ENCODE peak calls at places on chromosomes 12 and 14, in four cellular contexts. One of them, this sample, is unnamed.

GRCh38 chr14:89303452-89304435 is 113.3 kb downstream of the FOXN3 start:
- DNase-seq in nephron progenitor cell: peak; percentile 14
- DNase-seq in heart right ventricle: peak; percentile 29
- DNase-seq in HT-29: no peak
- DNase-seq in this sample: no peak

GRCh38 chr14:63974176-63974575 is 121.4 kb downstream of the SYNE2 start:
- DNase-seq in nephron progenitor cell: no peak
- DNase-seq in heart right ventricle: no peak
- DNase-seq in HT-29: no peak
- DNase-seq in this sample: no peak

GRCh38 chr14:100723135-100723883 is 3.4 kb upstream of the DLK1 start:
- DNase-seq in nephron progenitor cell: peak; percentile 33
- DNase-seq in heart right ventricle: no peak
- DNase-seq in HT-29: no peak
- DNase-seq in this sample: no peak

GRCh38 chr14:101538865-101539264 is 22.4 kb upstream of the DIO3 start:
- DNase-seq in nephron progenitor cell: no peak
- DNase-seq in heart right ventricle: no peak
- DNase-seq in HT-29: no peak
- DNase-seq in this sample: no peak

GRCh38 chr12:75721231-75721641 is 209.8 kb upstream of the KRR1 start:
- DNase-seq in nephron progenitor cell: no peak
- DNase-seq in heart right ventricle: no peak
- DNase-seq in HT-29: no peak
- DNase-seq in this sample: no peak

GRCh38 chr12:51752490-51752889 is 96.0 kb downstream of the FIGNL2 start:
- DNase-seq in nephron progenitor cell: peak; percentile 44
- DNase-seq in heart right ventricle: peak; percentile 56
- DNase-seq in HT-29: no peak
- DNase-seq in this sample: no peak

GRCh38 chr14:71749613-71750238 is 182.5 kb upstream of the RGS6 start:
- DNase-seq in nephron progenitor cell: no peak
- DNase-seq in heart right ventricle: no peak
- DNase-seq in HT-29: no peak
- DNase-seq in this sample: no peak

GRCh38 chr14:99755629-99756603 is 37.3 kb upstream of the EML1 start:
- DNase-seq in nephron progenitor cell: no peak
- DNase-seq in heart right ventricle: peak; percentile 85
- DNase-seq in HT-29: no peak
- DNase-seq in this sample: no peak

GRCh38 chr12:47576256-47576655 is 129.6 kb downstream of the RPAP3 start:
- DNase-seq in nephron progenitor cell: peak; percentile 36
- DNase-seq in heart right ventricle: no peak
- DNase-seq in HT-29: no peak
- DNase-seq in this sample: no peak

GRCh38 chr12:13436696-13437391 is 240.3 kb downstream of the EMP1 start:
- DNase-seq in nephron progenitor cell: no peak
- DNase-seq in heart right ventricle: no peak
- DNase-seq in HT-29: no peak
- DNase-seq in this sample: peak; percentile 20

GRCh38 chr14:91269076-91269991 is 24.8 kb upstream of the GPR68 start:
- DNase-seq in nephron progenitor cell: no peak
- DNase-seq in heart right ventricle: peak; percentile 35
- DNase-seq in HT-29: no peak
- DNase-seq in this sample: no peak

GRCh38 chr12:119175115-119175514 is 3.6 kb upstream of the HSPB8 start:
- DNase-seq in nephron progenitor cell: no peak
- DNase-seq in heart right ventricle: no peak
- DNase-seq in HT-29: no peak
- DNase-seq in this sample: no peak

GRCh38 chr12:49553512-49554088 is 14.3 kb downstream of the MCRS1 start:
- DNase-seq in nephron progenitor cell: no peak
- DNase-seq in heart right ventricle: no peak
- DNase-seq in HT-29: peak; percentile 66
- DNase-seq in this sample: peak; percentile 73

GRCh38 chr12:56229819-56230448 is at the start of gene SLC39A5:
- DNase-seq in nephron progenitor cell: no peak
- DNase-seq in heart right ventricle: no peak
- DNase-seq in HT-29: no peak
- DNase-seq in this sample: no peak

GRCh38 chr14:79841433-79841832 is 369.9 kb downstream of the DIO2 start:
- DNase-seq in nephron progenitor cell: no peak
- DNase-seq in heart right ventricle: no peak
- DNase-seq in HT-29: no peak
- DNase-seq in this sample: no peak

GRCh38 chr14:75046899-75047298 is 4.4 kb downstream of the MLH3 start:
- DNase-seq in nephron progenitor cell: no peak
- DNase-seq in heart right ventricle: no peak
- DNase-seq in HT-29: no peak
- DNase-seq in this sample: no peak

GRCh38 chr12:2281446-2281845 is 228.7 kb downstream of the CACNA1C start:
- DNase-seq in nephron progenitor cell: no peak
- DNase-seq in heart right ventricle: no peak
- DNase-seq in HT-29: no peak
- DNase-seq in this sample: no peak

GRCh38 chr12:8829621-8830020 is 7.2 kb downstream of the A2ML1 start:
- DNase-seq in nephron progenitor cell: no peak
- DNase-seq in heart right ventricle: no peak
- DNase-seq in HT-29: no peak
- DNase-seq in this sample: no peak

GRCh38 chr14:101598159-101598558 is 36.9 kb downstream of the DIO3 start:
- DNase-seq in nephron progenitor cell: no peak
- DNase-seq in heart right ventricle: no peak
- DNase-seq in HT-29: no peak
- DNase-seq in this sample: no peak

GRCh38 chr14:100523131-100523530 is 64.1 kb downstream of the BEGAIN start:
- DNase-seq in nephron progenitor cell: no peak
- DNase-seq in heart right ventricle: no peak
- DNase-seq in HT-29: no peak
- DNase-seq in this sample: no peak